ENCODE peak calls at places on chromosome 11, in five cellular contexts. C, K, H, J and S are unnamed samples.

GRCh38 chr11:127644366-127644765 is 643.8 kb upstream of the KIRREL3 start:
- DNase-seq in C (no peak), K (no peak), H (no peak), J (no peak), S (no peak)

GRCh38 chr11:82864268-82864667 is 36.0 kb downstream of the PRCP start:
- DNase-seq in C (peak), K (peak), H (peak), J (peak), S (no peak)

GRCh38 chr11:71383461-71383860 is 64.7 kb downstream of the DHCR7 start:
- DNase-seq in C (no peak), K (no peak), H (no peak), J (no peak), S (no peak)

GRCh38 chr11:120510406-120511115 is 987 bp upstream of the GRIK4 start:
- DNase-seq in C (peak), K (no peak), H (no peak), J (no peak), S (no peak)

GRCh38 chr11:38448284-38448683 is 1850.2 kb upstream of the RAG2 start:
- DNase-seq in C (no peak), K (no peak), H (no peak), J (no peak), S (no peak)

GRCh38 chr11:33383075-33383919 is 126.1 kb downstream of the HIPK3 start:
- DNase-seq in C (no peak), K (no peak), H (no peak), J (no peak), S (no peak)

GRCh38 chr11:426851-427250 is 12.1 kb upstream of the SIGIRR start:
- DNase-seq in C (no peak), K (no peak), H (no peak), J (no peak), S (no peak)

GRCh38 chr11:79182794-79183193 is 258.0 kb downstream of the TENM4 start:
- DNase-seq in C (no peak), K (no peak), H (no peak), J (peak), S (no peak)

GRCh38 chr11:69144316-69144715 is 11.4 kb upstream of the SMIM38 start:
- DNase-seq in C (no peak), K (no peak), H (no peak), J (no peak), S (no peak)

GRCh38 chr11:61890536-61891330 is 612 bp downstream of the FADS3 start:
- DNase-seq in C (peak), K (peak), H (peak), J (peak), S (no peak)

GRCh38 chr11:77558380-77558779 is 31.4 kb upstream of the AQP11 start:
- DNase-seq in C (peak), K (no peak), H (no peak), J (no peak), S (no peak)

GRCh38 chr11:113131036-113131775 is 170.0 kb downstream of the NCAM1 start:
- DNase-seq in C (no peak), K (no peak), H (no peak), J (no peak), S (no peak)

GRCh38 chr11:59891781-59892181 is 13.2 kb downstream of the OOSP3 start:
- DNase-seq in C (no peak), K (no peak), H (no peak), J (peak), S (no peak)

GRCh38 chr11:117642396-117642795 is 154.6 kb downstream of the DSCAML1 start:
- DNase-seq in C (no peak), K (no peak), H (no peak), J (no peak), S (no peak)

GRCh38 chr11:18540207-18541009 is 13.7 kb upstream of the TSG101 start:
- DNase-seq in C (no peak), K (no peak), H (no peak), J (peak), S (no peak)

GRCh38 chr11:120520091-120520822 is 8.7 kb downstream of the GRIK4 start:
- DNase-seq in C (no peak), K (no peak), H (no peak), J (no peak), S (no peak)

GRCh38 chr11:77146261-77147035 is 18.4 kb downstream of the MYO7A start:
- DNase-seq in C (no peak), K (no peak), H (no peak), J (no peak), S (no peak)

GRCh38 chr11:81007046-81007445 is 1566.2 kb upstream of the TENM4 start:
- DNase-seq in C (no peak), K (no peak), H (no peak), J (no peak), S (no peak)

GRCh38 chr11:79461144-79461543 is 20.3 kb upstream of the TENM4 start:
- DNase-seq in C (no peak), K (no peak), H (peak), J (peak), S (no peak)

GRCh38 chr11:19117760-19118097 is 761 bp downstream of the ZDHHC13 start:
- DNase-seq in C (no peak), K (no peak), H (no peak), J (no peak), S (no peak)